ENCODE peak calls at places on chromosomes 4 and X, in four cellular contexts. S is GM03348; T is activated T-helper 1 cell treated with anti-CD3 and anti-CD28 coated beads, Interleukin-2, amount 50 U/mL, for 16 hours; J is M059J. Z is an unnamed sample.

GRCh38 chrX:130079824-130080406 is 30.4 kb downstream of the ELF4 start:
- DNase-seq in S (peak; percentile 80), T (no peak), J (peak; percentile 81), Z (no peak)

GRCh38 chrX:3046253-3046909 is 5.1 kb downstream of the ARSF start:
- DNase-seq in S (peak; percentile 2), T (no peak), J (peak; percentile 56), Z (no peak)

GRCh38 chr4:85370400-85371032 is 104.4 kb upstream of the ARHGAP24 start:
- DNase-seq in S (peak; percentile 13), T (no peak), J (peak; percentile 49), Z (peak; percentile 39)

GRCh38 chrX:66815227-66815626 is 176.3 kb upstream of the EDA2R start:
- DNase-seq in S (no peak), T (no peak), J (no peak), Z (no peak)

GRCh38 chr4:142656178-142656577 is 189.9 kb downstream of the INPP4B start:
- DNase-seq in S (no peak), T (no peak), J (peak; percentile 32), Z (no peak)

GRCh38 chr4:81913427-81913878 is 441.7 kb upstream of the RASGEF1B start:
- DNase-seq in S (peak; percentile 49), T (no peak), J (peak; percentile 43), Z (peak; percentile 46)

GRCh38 chrX:47145408-47146120 is 543 bp downstream of the RBM10 start:
- DNase-seq in S (peak; percentile 64), T (no peak), J (peak; percentile 4), Z (no peak)

GRCh38 chr4:31674313-31674947 is 954.3 kb downstream of the PCDH7 start:
- DNase-seq in S (peak; percentile 57), T (no peak), J (no peak), Z (no peak)

GRCh38 chrX:55489315-55490009 is at the start of gene USP51:
- DNase-seq in S (peak; percentile 76), T (peak; percentile 4), J (peak; percentile 6), Z (no peak)

GRCh38 chr4:94457692-94458106 is 6.0 kb downstream of the PDLIM5 start:
- DNase-seq in S (no peak), T (no peak), J (peak; percentile 68), Z (no peak)

GRCh38 chr4:11470709-11471441 is 42.2 kb upstream of the HS3ST1 start:
- DNase-seq in S (no peak), T (no peak), J (peak; percentile 22), Z (no peak)

GRCh38 chr4:20249333-20249732 is 2.4 kb upstream of the SLIT2 start:
- DNase-seq in S (peak; percentile 36), T (no peak), J (peak; percentile 55), Z (no peak)

Z was measured in NCI-H1048.